ENCODE peak calls at places on chromosomes 4 and X, in eight cellular contexts. Y, G, U, J, A, S, P and L are unnamed samples.

GRCh38 chr4:17809667-17810066 is 890 bp downstream of the DCAF16 start:
- DNase-seq in Y (no peak), G (no peak), U (no peak), J (no peak), A (no peak), S (peak), P (no peak), L (no peak)

GRCh38 chrX:11764602-11765067 is 6.6 kb downstream of the MSL3 start:
- DNase-seq in Y (no peak), G (no peak), U (no peak), J (no peak), A (no peak), S (peak), P (no peak), L (no peak)

GRCh38 chr4:123325241-123325681 is 71.3 kb upstream of the SPRY1 start:
- DNase-seq in Y (no peak), G (peak), U (no peak), J (no peak), A (no peak), S (no peak), P (peak), L (peak)

GRCh38 chr4:164139291-164139690 is 614.6 kb upstream of the SMIM31 start:
- DNase-seq in Y (no peak), G (no peak), U (no peak), J (no peak), A (no peak), S (no peak), P (no peak), L (no peak)

GRCh38 chr4:185671496-185671895 is 136.2 kb upstream of the PDLIM3 start:
- DNase-seq in Y (no peak), G (no peak), U (no peak), J (no peak), A (no peak), S (no peak), P (no peak), L (no peak)

GRCh38 chr4:8848507-8849265 is 23.0 kb downstream of the HMX1 start:
- DNase-seq in Y (no peak), G (no peak), U (no peak), J (peak), A (no peak), S (no peak), P (no peak), L (no peak)

GRCh38 chrX:110745288-110745687 is 50.3 kb downstream of the CHRDL1 start:
- DNase-seq in Y (no peak), G (no peak), U (no peak), J (no peak), A (no peak), S (no peak), P (no peak), L (no peak)

GRCh38 chr4:52935317-52935716 is 73.2 kb downstream of the RASL11B start:
- DNase-seq in Y (no peak), G (no peak), U (no peak), J (no peak), A (no peak), S (no peak), P (no peak), L (no peak)

GRCh38 chr4:2832981-2833670 is 10.5 kb upstream of the ADD1 start:
- DNase-seq in Y (peak), G (no peak), U (no peak), J (peak), A (no peak), S (no peak), P (no peak), L (no peak)

GRCh38 chrX:18895157-18895952 is 88.6 kb downstream of the PHKA2 start:
- DNase-seq in Y (no peak), G (no peak), U (no peak), J (peak), A (no peak), S (no peak), P (no peak), L (no peak)